ENCODE peak calls at places on chromosome 10, in six cellular contexts. One of them, this sample, is unnamed.

GRCh38 chr10:48776005-48776522 is 91.4 kb downstream of the WDFY4 start:
- DNase-seq in ACHN: no peak
- DNase-seq in fibroblast of the aortic adventitia: no peak
- DNase-seq in left ventricle myocardium inferior: no peak
- DNase-seq in fibroblast of pulmonary artery: no peak
- DNase-seq in stimulated activated CD4-positive, alpha-beta T cell treated with anti-CD3 and anti-CD28 coated beads, TNF-alpha, amount 100 ng/mL, for 48 hours: no peak
- DNase-seq in this sample: no peak

GRCh38 chr10:50396491-50397311 is 145.4 kb upstream of the ASAH2 start:
- DNase-seq in left ventricle myocardium inferior: no peak
- DNase-seq in fibroblast of pulmonary artery: peak
- DNase-seq in ACHN: peak
- DNase-seq in stimulated activated CD4-positive, alpha-beta T cell treated with anti-CD3 and anti-CD28 coated beads, TNF-alpha, amount 100 ng/mL, for 48 hours: no peak
- DNase-seq in fibroblast of the aortic adventitia: peak
- DNase-seq in this sample: peak

GRCh38 chr10:25758041-25758457 is 176.0 kb upstream of the MYO3A start:
- DNase-seq in fibroblast of pulmonary artery: peak
- DNase-seq in fibroblast of the aortic adventitia: peak
- DNase-seq in ACHN: peak
- DNase-seq in stimulated activated CD4-positive, alpha-beta T cell treated with anti-CD3 and anti-CD28 coated beads, TNF-alpha, amount 100 ng/mL, for 48 hours: no peak
- DNase-seq in left ventricle myocardium inferior: no peak
- DNase-seq in this sample: peak

GRCh38 chr10:95628786-95629185 is 27.7 kb downstream of the ALDH18A1 start:
- DNase-seq in fibroblast of the aortic adventitia: no peak
- DNase-seq in left ventricle myocardium inferior: no peak
- DNase-seq in ACHN: peak
- DNase-seq in fibroblast of pulmonary artery: no peak
- DNase-seq in stimulated activated CD4-positive, alpha-beta T cell treated with anti-CD3 and anti-CD28 coated beads, TNF-alpha, amount 100 ng/mL, for 48 hours: no peak
- DNase-seq in this sample: no peak

GRCh38 chr10:98257961-98258360 is 10.0 kb downstream of the LOXL4 start:
- DNase-seq in fibroblast of the aortic adventitia: no peak
- DNase-seq in ACHN: no peak
- DNase-seq in stimulated activated CD4-positive, alpha-beta T cell treated with anti-CD3 and anti-CD28 coated beads, TNF-alpha, amount 100 ng/mL, for 48 hours: no peak
- DNase-seq in left ventricle myocardium inferior: no peak
- DNase-seq in fibroblast of pulmonary artery: no peak
- DNase-seq in this sample: no peak

GRCh38 chr10:60238408-60239100 is 151.1 kb downstream of the ANK3 start:
- DNase-seq in fibroblast of pulmonary artery: peak
- DNase-seq in left ventricle myocardium inferior: no peak
- DNase-seq in fibroblast of the aortic adventitia: peak
- DNase-seq in ACHN: peak
- DNase-seq in stimulated activated CD4-positive, alpha-beta T cell treated with anti-CD3 and anti-CD28 coated beads, TNF-alpha, amount 100 ng/mL, for 48 hours: no peak
- DNase-seq in this sample: peak

GRCh38 chr10:61749271-61749670 is 86.5 kb downstream of the CABCOCO1 start:
- DNase-seq in fibroblast of the aortic adventitia: peak
- DNase-seq in stimulated activated CD4-positive, alpha-beta T cell treated with anti-CD3 and anti-CD28 coated beads, TNF-alpha, amount 100 ng/mL, for 48 hours: no peak
- DNase-seq in fibroblast of pulmonary artery: peak
- DNase-seq in left ventricle myocardium inferior: no peak
- DNase-seq in ACHN: no peak
- DNase-seq in this sample: no peak

GRCh38 chr10:14409247-14409646 is 78.5 kb upstream of the FRMD4A start:
- DNase-seq in fibroblast of the aortic adventitia: no peak
- DNase-seq in left ventricle myocardium inferior: no peak
- DNase-seq in fibroblast of pulmonary artery: no peak
- DNase-seq in ACHN: no peak
- DNase-seq in stimulated activated CD4-positive, alpha-beta T cell treated with anti-CD3 and anti-CD28 coated beads, TNF-alpha, amount 100 ng/mL, for 48 hours: peak
- DNase-seq in this sample: no peak

GRCh38 chr10:68271104-68271882 is 39.4 kb upstream of the ATOH7 start:
- DNase-seq in left ventricle myocardium inferior: no peak
- DNase-seq in stimulated activated CD4-positive, alpha-beta T cell treated with anti-CD3 and anti-CD28 coated beads, TNF-alpha, amount 100 ng/mL, for 48 hours: no peak
- DNase-seq in fibroblast of pulmonary artery: peak
- DNase-seq in ACHN: no peak
- DNase-seq in fibroblast of the aortic adventitia: peak
- DNase-seq in this sample: no peak

GRCh38 chr10:49359349-49360231 is 36.3 kb downstream of the DRGX start:
- DNase-seq in fibroblast of pulmonary artery: peak
- DNase-seq in left ventricle myocardium inferior: peak
- DNase-seq in stimulated activated CD4-positive, alpha-beta T cell treated with anti-CD3 and anti-CD28 coated beads, TNF-alpha, amount 100 ng/mL, for 48 hours: no peak
- DNase-seq in fibroblast of the aortic adventitia: peak
- DNase-seq in ACHN: no peak
- DNase-seq in this sample: no peak

GRCh38 chr10:14556285-14556956 is 218.3 kb downstream of the FAM107B start:
- DNase-seq in ACHN: no peak
- DNase-seq in fibroblast of the aortic adventitia: peak
- DNase-seq in stimulated activated CD4-positive, alpha-beta T cell treated with anti-CD3 and anti-CD28 coated beads, TNF-alpha, amount 100 ng/mL, for 48 hours: no peak
- DNase-seq in fibroblast of pulmonary artery: no peak
- DNase-seq in left ventricle myocardium inferior: no peak
- DNase-seq in this sample: no peak

GRCh38 chr10:125156739-125157472 is 3.5 kb downstream of the CTBP2 start:
- DNase-seq in fibroblast of the aortic adventitia: no peak
- DNase-seq in ACHN: no peak
- DNase-seq in left ventricle myocardium inferior: no peak
- DNase-seq in fibroblast of pulmonary artery: no peak
- DNase-seq in stimulated activated CD4-positive, alpha-beta T cell treated with anti-CD3 and anti-CD28 coated beads, TNF-alpha, amount 100 ng/mL, for 48 hours: no peak
- DNase-seq in this sample: no peak

GRCh38 chr10:74419491-74420466 is 268.8 kb downstream of the ADK start:
- DNase-seq in ACHN: peak
- DNase-seq in left ventricle myocardium inferior: no peak
- DNase-seq in fibroblast of the aortic adventitia: peak
- DNase-seq in fibroblast of pulmonary artery: peak
- DNase-seq in stimulated activated CD4-positive, alpha-beta T cell treated with anti-CD3 and anti-CD28 coated beads, TNF-alpha, amount 100 ng/mL, for 48 hours: no peak
- DNase-seq in this sample: peak

GRCh38 chr10:36493511-36493880 is 631.9 kb upstream of the ANKRD30A start:
- DNase-seq in fibroblast of pulmonary artery: peak
- DNase-seq in left ventricle myocardium inferior: no peak
- DNase-seq in stimulated activated CD4-positive, alpha-beta T cell treated with anti-CD3 and anti-CD28 coated beads, TNF-alpha, amount 100 ng/mL, for 48 hours: no peak
- DNase-seq in fibroblast of the aortic adventitia: peak
- DNase-seq in ACHN: no peak
- DNase-seq in this sample: peak

GRCh38 chr10:95392250-95392584 is 101.4 kb upstream of the PDLIM1 start:
- DNase-seq in fibroblast of pulmonary artery: no peak
- DNase-seq in ACHN: no peak
- DNase-seq in stimulated activated CD4-positive, alpha-beta T cell treated with anti-CD3 and anti-CD28 coated beads, TNF-alpha, amount 100 ng/mL, for 48 hours: no peak
- DNase-seq in left ventricle myocardium inferior: no peak
- DNase-seq in fibroblast of the aortic adventitia: no peak
- DNase-seq in this sample: no peak

GRCh38 chr10:91712315-91712714 is 79.4 kb upstream of the PPP1R3C start:
- DNase-seq in fibroblast of the aortic adventitia: no peak
- DNase-seq in stimulated activated CD4-positive, alpha-beta T cell treated with anti-CD3 and anti-CD28 coated beads, TNF-alpha, amount 100 ng/mL, for 48 hours: no peak
- DNase-seq in left ventricle myocardium inferior: no peak
- DNase-seq in ACHN: no peak
- DNase-seq in fibroblast of pulmonary artery: no peak
- DNase-seq in this sample: no peak

GRCh38 chr10:13844651-13845050 is 257.9 kb downstream of the PRPF18 start:
- DNase-seq in ACHN: no peak
- DNase-seq in stimulated activated CD4-positive, alpha-beta T cell treated with anti-CD3 and anti-CD28 coated beads, TNF-alpha, amount 100 ng/mL, for 48 hours: no peak
- DNase-seq in fibroblast of pulmonary artery: peak
- DNase-seq in fibroblast of the aortic adventitia: no peak
- DNase-seq in left ventricle myocardium inferior: no peak
- DNase-seq in this sample: no peak

GRCh38 chr10:110868981-110869380 is 2.7 kb upstream of the PDCD4 start:
- DNase-seq in fibroblast of pulmonary artery: no peak
- DNase-seq in ACHN: no peak
- DNase-seq in left ventricle myocardium inferior: no peak
- DNase-seq in stimulated activated CD4-positive, alpha-beta T cell treated with anti-CD3 and anti-CD28 coated beads, TNF-alpha, amount 100 ng/mL, for 48 hours: no peak
- DNase-seq in fibroblast of the aortic adventitia: no peak
- DNase-seq in this sample: no peak

GRCh38 chr10:70352401-70353097 is 29.9 kb downstream of the LRRC20 start:
- DNase-seq in stimulated activated CD4-positive, alpha-beta T cell treated with anti-CD3 and anti-CD28 coated beads, TNF-alpha, amount 100 ng/mL, for 48 hours: no peak
- DNase-seq in fibroblast of pulmonary artery: peak
- DNase-seq in left ventricle myocardium inferior: no peak
- DNase-seq in ACHN: no peak
- DNase-seq in fibroblast of the aortic adventitia: no peak
- DNase-seq in this sample: no peak

GRCh38 chr10:100945754-100946153 is 23.6 kb upstream of the SEMA4G start:
- DNase-seq in ACHN: no peak
- DNase-seq in stimulated activated CD4-positive, alpha-beta T cell treated with anti-CD3 and anti-CD28 coated beads, TNF-alpha, amount 100 ng/mL, for 48 hours: no peak
- DNase-seq in left ventricle myocardium inferior: no peak
- DNase-seq in fibroblast of the aortic adventitia: no peak
- DNase-seq in fibroblast of pulmonary artery: no peak
- DNase-seq in this sample: no peak

GRCh38 chr10:104350146-104350635 is 3.4 kb upstream of the CFAP58 start:
- DNase-seq in left ventricle myocardium inferior: no peak
- DNase-seq in fibroblast of the aortic adventitia: peak
- DNase-seq in fibroblast of pulmonary artery: peak
- DNase-seq in ACHN: peak
- DNase-seq in stimulated activated CD4-positive, alpha-beta T cell treated with anti-CD3 and anti-CD28 coated beads, TNF-alpha, amount 100 ng/mL, for 48 hours: no peak
- DNase-seq in this sample: peak

GRCh38 chr10:72762042-72762441 is 70.1 kb downstream of the MCU start:
- DNase-seq in fibroblast of the aortic adventitia: peak
- DNase-seq in left ventricle myocardium inferior: no peak
- DNase-seq in stimulated activated CD4-positive, alpha-beta T cell treated with anti-CD3 and anti-CD28 coated beads, TNF-alpha, amount 100 ng/mL, for 48 hours: no peak
- DNase-seq in fibroblast of pulmonary artery: no peak
- DNase-seq in ACHN: no peak
- DNase-seq in this sample: no peak

GRCh38 chr10:127196227-127196954 is at the start of gene INSYN2A:
- DNase-seq in fibroblast of the aortic adventitia: peak
- DNase-seq in fibroblast of pulmonary artery: peak
- DNase-seq in left ventricle myocardium inferior: peak
- DNase-seq in ACHN: peak
- DNase-seq in stimulated activated CD4-positive, alpha-beta T cell treated with anti-CD3 and anti-CD28 coated beads, TNF-alpha, amount 100 ng/mL, for 48 hours: no peak
- DNase-seq in this sample: peak